ENCODE peak calls at places on chromosomes 6 and 20, in five cellular contexts. One of them, this sample, is unnamed. For H3K4me1, the result is how much of the 10 kb centered on the place peaks cover.

GRCh38 chr6:161273356-161273751 is 507 bp downstream of the AGPAT4 start:
- DNase-seq in CD8-positive, alpha-beta memory T cell: peak
- DNase-seq in lower lobe of right lung: peak
- DNase-seq in PC-9: no peak
- DNase-seq in left ventricle myocardium inferior: no peak
- DNase-seq in this sample: peak

GRCh38 chr20:32354592-32355416 is 3.3 kb upstream of the ASXL1 start:
- DNase-seq in CD8-positive, alpha-beta memory T cell: no peak
- DNase-seq in lower lobe of right lung: no peak
- DNase-seq in PC-9: peak
- DNase-seq in left ventricle myocardium inferior: no peak
- DNase-seq in this sample: no peak

GRCh38 chr6:168014406-168014959 is 17.0 kb downstream of the KIF25 start:
- DNase-seq in CD8-positive, alpha-beta memory T cell: no peak
- DNase-seq in lower lobe of right lung: no peak
- DNase-seq in PC-9: no peak
- DNase-seq in left ventricle myocardium inferior: no peak
- DNase-seq in this sample: no peak

GRCh38 chr20:4045741-4046140 is 30.4 kb upstream of the RNF24 start:
- DNase-seq in CD8-positive, alpha-beta memory T cell: no peak
- DNase-seq in lower lobe of right lung: no peak
- DNase-seq in PC-9: no peak
- DNase-seq in left ventricle myocardium inferior: no peak
- DNase-seq in this sample: no peak

GRCh38 chr20:63083831-63084562 is 77.2 kb upstream of the BHLHE23 start:
- DNase-seq in CD8-positive, alpha-beta memory T cell: no peak
- DNase-seq in lower lobe of right lung: peak
- DNase-seq in PC-9: no peak
- DNase-seq in left ventricle myocardium inferior: no peak
- DNase-seq in this sample: peak

GRCh38 chr20:1871807-1872455 is 23.3 kb upstream of the SIRPA start:
- DNase-seq in CD8-positive, alpha-beta memory T cell: no peak
- DNase-seq in lower lobe of right lung: no peak
- DNase-seq in PC-9: no peak
- DNase-seq in left ventricle myocardium inferior: no peak
- DNase-seq in this sample: no peak

GRCh38 chr6:109165392-109165964 is 70.2 kb downstream of the CEP57L1 start:
- DNase-seq in CD8-positive, alpha-beta memory T cell: no peak
- DNase-seq in lower lobe of right lung: no peak
- DNase-seq in PC-9: peak
- DNase-seq in left ventricle myocardium inferior: no peak
- DNase-seq in this sample: no peak

GRCh38 chr6:19578489-19578888 is 258.7 kb upstream of the ID4 start:
- DNase-seq in CD8-positive, alpha-beta memory T cell: no peak
- DNase-seq in lower lobe of right lung: no peak
- DNase-seq in PC-9: no peak
- DNase-seq in left ventricle myocardium inferior: no peak
- DNase-seq in this sample: no peak

GRCh38 chr6:158850807-158851115 is 31.6 kb upstream of the EZR start:
- DNase-seq in CD8-positive, alpha-beta memory T cell: no peak
- DNase-seq in lower lobe of right lung: no peak
- DNase-seq in PC-9: no peak
- DNase-seq in left ventricle myocardium inferior: no peak
- DNase-seq in this sample: no peak
- H3K4me1 ChIP-seq in CD8-positive, alpha-beta memory T cell: half or more
- H3K4me1 ChIP-seq in lower lobe of right lung: under half
- H3K4me1 ChIP-seq in PC-9: half or more
- H3K4me1 ChIP-seq in left ventricle myocardium inferior: under half
- H3K4me1 ChIP-seq in this sample: under half

DNA sequence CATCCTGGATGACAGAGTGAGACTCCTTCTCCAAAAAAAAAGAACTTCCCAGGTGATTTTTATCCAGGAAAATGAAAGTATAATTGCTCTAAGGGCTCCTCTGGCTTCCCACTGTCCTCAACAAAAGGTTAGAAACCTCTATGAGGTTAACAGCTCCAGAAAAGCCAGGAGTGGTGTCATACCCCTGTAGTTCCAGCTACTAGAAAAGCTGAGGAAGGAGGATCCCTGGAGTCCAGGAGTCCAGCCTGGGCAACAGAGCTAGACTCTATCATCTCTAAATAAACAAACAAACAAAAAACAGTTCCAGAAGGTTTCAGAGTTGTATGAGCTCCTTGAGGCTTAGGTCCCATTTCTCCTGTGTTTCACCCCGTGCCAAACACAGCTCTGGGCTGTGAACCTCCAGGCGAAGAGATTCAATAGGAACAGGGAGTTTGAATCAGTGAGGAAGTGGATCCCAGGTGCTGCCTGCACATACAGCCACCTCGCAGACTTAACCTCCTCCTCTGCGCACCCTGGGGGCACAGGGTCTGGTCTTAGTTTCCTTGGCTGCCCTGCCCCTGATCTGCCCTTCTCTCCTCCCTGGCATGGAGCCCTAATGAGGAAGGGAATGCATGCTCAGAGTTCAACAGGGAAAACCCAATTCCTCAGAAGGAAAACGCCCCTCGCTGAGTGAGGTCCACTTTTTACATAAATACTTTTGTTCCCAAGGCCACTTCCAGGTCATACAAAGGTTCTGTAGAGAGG is 31.0 kb downstream of the ZC3H12D start:
- DNase-seq in CD8-positive, alpha-beta memory T cell: no peak
- DNase-seq in lower lobe of right lung: no peak
- DNase-seq in PC-9: peak
- DNase-seq in left ventricle myocardium inferior: no peak
- DNase-seq in this sample: peak
- H3K27ac ChIP-seq in CD8-positive, alpha-beta memory T cell: no peak
- H3K27ac ChIP-seq in lower lobe of right lung: peak
- H3K27ac ChIP-seq in PC-9: no peak
- H3K27ac ChIP-seq in left ventricle myocardium inferior: peak
- H3K27ac ChIP-seq in this sample: peak

DNA sequence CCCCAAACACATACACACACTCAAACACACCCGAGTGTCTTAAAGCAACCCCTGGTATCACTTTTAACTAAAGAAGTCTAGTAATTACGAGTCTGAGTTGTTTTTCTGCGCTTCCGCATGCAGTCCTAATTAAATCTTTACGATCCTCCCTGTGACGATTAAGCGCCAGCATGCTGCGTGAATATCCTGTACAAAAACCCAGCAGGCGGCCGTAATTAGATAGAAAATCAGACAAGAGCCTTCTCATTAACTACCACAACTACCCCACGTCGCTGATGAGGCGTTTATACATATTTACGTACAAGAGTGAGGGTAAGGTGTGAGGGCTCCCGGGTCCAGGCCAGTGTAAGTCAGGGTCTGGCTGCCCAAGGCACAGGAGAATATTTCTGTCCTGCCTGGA is 8.1 kb downstream of the TFAP2B start:
- DNase-seq in CD8-positive, alpha-beta memory T cell: no peak
- DNase-seq in lower lobe of right lung: no peak
- DNase-seq in PC-9: no peak
- DNase-seq in left ventricle myocardium inferior: no peak
- DNase-seq in this sample: no peak
- H3K4me1 ChIP-seq in CD8-positive, alpha-beta memory T cell: under half
- H3K4me1 ChIP-seq in lower lobe of right lung: under half
- H3K4me1 ChIP-seq in PC-9: under half
- H3K4me1 ChIP-seq in left ventricle myocardium inferior: under half
- H3K4me1 ChIP-seq in this sample: under half

DNA sequence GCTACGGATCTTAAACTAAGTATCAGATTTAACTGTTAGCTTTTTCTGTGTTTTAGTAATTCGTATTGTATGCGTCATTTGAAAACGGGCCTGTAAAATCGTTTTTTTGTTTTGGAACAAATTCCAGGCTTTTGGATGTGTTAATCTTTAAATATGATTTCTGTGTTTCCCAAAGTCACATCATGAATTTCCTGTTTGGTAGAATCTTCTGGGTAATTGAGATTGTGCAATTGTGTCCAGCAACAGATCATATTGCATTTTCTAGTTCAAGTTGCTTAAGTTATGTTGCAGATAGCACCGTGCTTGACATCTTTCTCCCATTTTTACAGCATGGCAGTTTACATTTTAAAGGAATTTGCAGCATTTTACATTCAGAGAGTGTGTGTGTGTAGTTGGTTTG is 1.9 kb downstream of the MAPK14 start:
- DNase-seq in CD8-positive, alpha-beta memory T cell: no peak
- DNase-seq in lower lobe of right lung: no peak
- DNase-seq in PC-9: no peak
- DNase-seq in left ventricle myocardium inferior: no peak
- DNase-seq in this sample: no peak
- H3K27ac ChIP-seq in CD8-positive, alpha-beta memory T cell: peak
- H3K27ac ChIP-seq in lower lobe of right lung: peak
- H3K27ac ChIP-seq in PC-9: peak
- H3K27ac ChIP-seq in left ventricle myocardium inferior: peak
- H3K27ac ChIP-seq in this sample: peak